ENCODE peak calls at places on chromosome 15, in five cellular contexts. One of them, this sample, is unnamed.
A peak's percentile ranks its signal among the peaks of the same experiment; 100 is the strongest.

GRCh38 chr15:88701561-88702095 is 62.8 kb downstream of the ISG20 start:
- DNase-seq in Kasumi-1: no peak
- DNase-seq in NCI-H2171 treated with DMSO at 0.1 percent for 48 hours: no peak
- DNase-seq in cardiac muscle cell: peak; percentile 11
- DNase-seq in T follicular helper cell: peak; percentile 10
- DNase-seq in this sample: no peak

GRCh38 chr15:51104512-51104911 is 9.8 kb upstream of the TNFAIP8L3 start:
- DNase-seq in T follicular helper cell: no peak
- DNase-seq in NCI-H2171 treated with DMSO at 0.1 percent for 48 hours: no peak
- DNase-seq in cardiac muscle cell: no peak
- DNase-seq in Kasumi-1: no peak
- DNase-seq in this sample: no peak

GRCh38 chr15:56832125-56832524 is 86.3 kb upstream of the TCF12 start:
- DNase-seq in NCI-H2171 treated with DMSO at 0.1 percent for 48 hours: no peak
- DNase-seq in Kasumi-1: no peak
- DNase-seq in cardiac muscle cell: no peak
- DNase-seq in T follicular helper cell: no peak
- DNase-seq in this sample: no peak

GRCh38 chr15:49605588-49605987 is 15.0 kb downstream of the FAM227B start:
- DNase-seq in T follicular helper cell: no peak
- DNase-seq in Kasumi-1: no peak
- DNase-seq in NCI-H2171 treated with DMSO at 0.1 percent for 48 hours: no peak
- DNase-seq in cardiac muscle cell: no peak
- DNase-seq in this sample: no peak

GRCh38 chr15:81259791-81260190 is 63.1 kb downstream of the IL16 start:
- DNase-seq in Kasumi-1: no peak
- DNase-seq in T follicular helper cell: no peak
- DNase-seq in NCI-H2171 treated with DMSO at 0.1 percent for 48 hours: no peak
- DNase-seq in cardiac muscle cell: no peak
- DNase-seq in this sample: no peak

GRCh38 chr15:25784876-25785642 is 78.1 kb downstream of the ATP10A start:
- DNase-seq in T follicular helper cell: no peak
- DNase-seq in Kasumi-1: no peak
- DNase-seq in NCI-H2171 treated with DMSO at 0.1 percent for 48 hours: no peak
- DNase-seq in cardiac muscle cell: no peak
- DNase-seq in this sample: no peak

GRCh38 chr15:32683906-32684584 is 33.8 kb upstream of the GREM1 start:
- DNase-seq in NCI-H2171 treated with DMSO at 0.1 percent for 48 hours: no peak
- DNase-seq in T follicular helper cell: no peak
- DNase-seq in cardiac muscle cell: no peak
- DNase-seq in Kasumi-1: peak; percentile 79
- DNase-seq in this sample: no peak

GRCh38 chr15:60620707-60621106 is 141.8 kb upstream of the ICE2 start:
- DNase-seq in T follicular helper cell: no peak
- DNase-seq in NCI-H2171 treated with DMSO at 0.1 percent for 48 hours: no peak
- DNase-seq in Kasumi-1: no peak
- DNase-seq in cardiac muscle cell: peak; percentile 26
- DNase-seq in this sample: peak; percentile 64

GRCh38 chr15:66931768-66932633 is 133.4 kb upstream of the SMAD3 start:
- DNase-seq in cardiac muscle cell: peak; percentile 6
- DNase-seq in NCI-H2171 treated with DMSO at 0.1 percent for 48 hours: no peak
- DNase-seq in T follicular helper cell: no peak
- DNase-seq in Kasumi-1: no peak
- DNase-seq in this sample: peak; percentile 69

GRCh38 chr15:69395460-69395859 is 18.7 kb upstream of the KIF23 start:
- DNase-seq in NCI-H2171 treated with DMSO at 0.1 percent for 48 hours: no peak
- DNase-seq in cardiac muscle cell: no peak
- DNase-seq in Kasumi-1: no peak
- DNase-seq in T follicular helper cell: no peak
- DNase-seq in this sample: peak; percentile 11

GRCh38 chr15:44719293-44719999 is 8.1 kb downstream of the B2M start:
- DNase-seq in NCI-H2171 treated with DMSO at 0.1 percent for 48 hours: peak; percentile 11
- DNase-seq in Kasumi-1: peak; percentile 8
- DNase-seq in T follicular helper cell: peak; percentile 28
- DNase-seq in cardiac muscle cell: no peak
- DNase-seq in this sample: no peak

GRCh38 chr15:71328453-71328852 is 213.2 kb downstream of the THSD4 start:
- DNase-seq in Kasumi-1: no peak
- DNase-seq in cardiac muscle cell: no peak
- DNase-seq in T follicular helper cell: no peak
- DNase-seq in NCI-H2171 treated with DMSO at 0.1 percent for 48 hours: no peak
- DNase-seq in this sample: no peak

GRCh38 chr15:78830514-78831228 is 19.4 kb upstream of the ADAMTS7 start:
- DNase-seq in cardiac muscle cell: no peak
- DNase-seq in NCI-H2171 treated with DMSO at 0.1 percent for 48 hours: no peak
- DNase-seq in T follicular helper cell: no peak
- DNase-seq in Kasumi-1: no peak
- DNase-seq in this sample: no peak

GRCh38 chr15:66252411-66253295 is 897 bp downstream of the MEGF11 start:
- DNase-seq in NCI-H2171 treated with DMSO at 0.1 percent for 48 hours: peak; percentile 69
- DNase-seq in T follicular helper cell: peak; percentile 25
- DNase-seq in cardiac muscle cell: peak; percentile 79
- DNase-seq in Kasumi-1: no peak
- DNase-seq in this sample: peak; percentile 84

GRCh38 chr15:69576948-69577351 is 124.3 kb downstream of the RPLP1 start:
- DNase-seq in NCI-H2171 treated with DMSO at 0.1 percent for 48 hours: no peak
- DNase-seq in T follicular helper cell: no peak
- DNase-seq in Kasumi-1: no peak
- DNase-seq in cardiac muscle cell: no peak
- DNase-seq in this sample: no peak

GRCh38 chr15:50144342-50145120 is 25.5 kb upstream of the ATP8B4 start:
- DNase-seq in NCI-H2171 treated with DMSO at 0.1 percent for 48 hours: peak; percentile 51
- DNase-seq in Kasumi-1: no peak
- DNase-seq in cardiac muscle cell: no peak
- DNase-seq in T follicular helper cell: no peak
- DNase-seq in this sample: no peak

GRCh38 chr15:93372209-93372910 is 283.3 kb upstream of the RGMA start:
- DNase-seq in NCI-H2171 treated with DMSO at 0.1 percent for 48 hours: peak; percentile 85
- DNase-seq in T follicular helper cell: no peak
- DNase-seq in Kasumi-1: no peak
- DNase-seq in cardiac muscle cell: no peak
- DNase-seq in this sample: no peak

GRCh38 chr15:38996111-38996541 is 431.5 kb upstream of the RASGRP1 start:
- DNase-seq in Kasumi-1: no peak
- DNase-seq in T follicular helper cell: no peak
- DNase-seq in NCI-H2171 treated with DMSO at 0.1 percent for 48 hours: no peak
- DNase-seq in cardiac muscle cell: no peak
- DNase-seq in this sample: no peak

GRCh38 chr15:74626336-74626735 is 10.7 kb downstream of the CLK3 start:
- DNase-seq in Kasumi-1: no peak
- DNase-seq in T follicular helper cell: no peak
- DNase-seq in cardiac muscle cell: no peak
- DNase-seq in NCI-H2171 treated with DMSO at 0.1 percent for 48 hours: no peak
- DNase-seq in this sample: peak; percentile 43

GRCh38 chr15:60591491-60592385 is 112.8 kb upstream of the ICE2 start:
- DNase-seq in Kasumi-1: no peak
- DNase-seq in cardiac muscle cell: peak; percentile 81
- DNase-seq in NCI-H2171 treated with DMSO at 0.1 percent for 48 hours: peak; percentile 53
- DNase-seq in T follicular helper cell: peak; percentile 19
- DNase-seq in this sample: peak; percentile 82

GRCh38 chr15:32649336-32649735 is 7.8 kb downstream of the SCG5 start:
- DNase-seq in Kasumi-1: peak; percentile 31
- DNase-seq in NCI-H2171 treated with DMSO at 0.1 percent for 48 hours: peak; percentile 18
- DNase-seq in cardiac muscle cell: peak; percentile 45
- DNase-seq in T follicular helper cell: no peak
- DNase-seq in this sample: no peak

This sample was measured in upper lobe of right lung.